ENCODE peak calls at places on chromosome 7, in ten cellular contexts. One of them, this sample, is unnamed.

GRCh38 chr7:27901028-27901760 is 161.2 kb downstream of the TAX1BP1 start:
- DNase-seq in M059J: peak; percentile 62
- DNase-seq in HT-29: no peak
- DNase-seq in hippocampal formation: no peak
- DNase-seq in heart left ventricle: no peak
- DNase-seq in endothelial cell: no peak
- DNase-seq in CD8-positive, alpha-beta memory T cell: no peak
- DNase-seq in NCI-H2081 treated with DMSO at 0.1 percent for 48 hours: no peak
- DNase-seq in HuH-7: no peak
- DNase-seq in PC-3: peak; percentile 28
- DNase-seq in this sample: no peak

GRCh38 chr7:149604521-149604920 is 106.9 kb upstream of the ZNF746 start:
- DNase-seq in hippocampal formation: no peak
- DNase-seq in CD8-positive, alpha-beta memory T cell: no peak
- DNase-seq in NCI-H2081 treated with DMSO at 0.1 percent for 48 hours: no peak
- DNase-seq in PC-3: no peak
- DNase-seq in heart left ventricle: no peak
- DNase-seq in HuH-7: no peak
- DNase-seq in HT-29: no peak
- DNase-seq in M059J: no peak
- DNase-seq in endothelial cell: no peak
- DNase-seq in this sample: no peak

GRCh38 chr7:29005829-29006228 is 47.7 kb upstream of the TRIL start:
- DNase-seq in hippocampal formation: no peak
- DNase-seq in endothelial cell: no peak
- DNase-seq in HT-29: peak; percentile 6
- DNase-seq in HuH-7: no peak
- DNase-seq in CD8-positive, alpha-beta memory T cell: no peak
- DNase-seq in M059J: peak; percentile 57
- DNase-seq in PC-3: peak; percentile 46
- DNase-seq in heart left ventricle: no peak
- DNase-seq in NCI-H2081 treated with DMSO at 0.1 percent for 48 hours: no peak
- DNase-seq in this sample: no peak

GRCh38 chr7:79453558-79454324 is at the start of gene MAGI2:
- DNase-seq in heart left ventricle: peak; percentile 93
- DNase-seq in hippocampal formation: peak; percentile 90
- DNase-seq in M059J: peak; percentile 72
- DNase-seq in NCI-H2081 treated with DMSO at 0.1 percent for 48 hours: no peak
- DNase-seq in CD8-positive, alpha-beta memory T cell: peak; percentile 39
- DNase-seq in HuH-7: peak; percentile 30
- DNase-seq in PC-3: no peak
- DNase-seq in endothelial cell: peak; percentile 67
- DNase-seq in HT-29: no peak
- DNase-seq in this sample: no peak

GRCh38 chr7:104960741-104961479 is 53.1 kb upstream of the KMT2E start:
- DNase-seq in CD8-positive, alpha-beta memory T cell: no peak
- DNase-seq in endothelial cell: no peak
- DNase-seq in HuH-7: no peak
- DNase-seq in NCI-H2081 treated with DMSO at 0.1 percent for 48 hours: no peak
- DNase-seq in HT-29: no peak
- DNase-seq in hippocampal formation: peak; percentile 38
- DNase-seq in PC-3: no peak
- DNase-seq in M059J: no peak
- DNase-seq in heart left ventricle: peak; percentile 43
- DNase-seq in this sample: no peak

GRCh38 chr7:143300959-143301617 is 12.9 kb downstream of the CASP2 start:
- DNase-seq in heart left ventricle: no peak
- DNase-seq in endothelial cell: no peak
- DNase-seq in hippocampal formation: no peak
- DNase-seq in NCI-H2081 treated with DMSO at 0.1 percent for 48 hours: no peak
- DNase-seq in PC-3: peak; percentile 88
- DNase-seq in M059J: no peak
- DNase-seq in CD8-positive, alpha-beta memory T cell: no peak
- DNase-seq in HuH-7: no peak
- DNase-seq in HT-29: no peak
- DNase-seq in this sample: no peak

GRCh38 chr7:27110977-27111752 is 8.7 kb upstream of the HOXA2 start:
- DNase-seq in hippocampal formation: no peak
- DNase-seq in PC-3: peak; percentile 85
- DNase-seq in NCI-H2081 treated with DMSO at 0.1 percent for 48 hours: no peak
- DNase-seq in heart left ventricle: no peak
- DNase-seq in endothelial cell: no peak
- DNase-seq in HT-29: peak; percentile 83
- DNase-seq in M059J: peak; percentile 92
- DNase-seq in HuH-7: no peak
- DNase-seq in CD8-positive, alpha-beta memory T cell: no peak
- DNase-seq in this sample: no peak

GRCh38 chr7:137130751-137131158 is 212.8 kb downstream of the PTN start:
- DNase-seq in HT-29: no peak
- DNase-seq in endothelial cell: no peak
- DNase-seq in CD8-positive, alpha-beta memory T cell: no peak
- DNase-seq in heart left ventricle: no peak
- DNase-seq in PC-3: peak; percentile 90
- DNase-seq in NCI-H2081 treated with DMSO at 0.1 percent for 48 hours: no peak
- DNase-seq in hippocampal formation: no peak
- DNase-seq in HuH-7: no peak
- DNase-seq in M059J: peak; percentile 92
- DNase-seq in this sample: no peak

GRCh38 chr7:116434820-116435341 is 64.7 kb upstream of the CAV2 start:
- DNase-seq in heart left ventricle: no peak
- DNase-seq in PC-3: peak; percentile 85
- DNase-seq in HuH-7: no peak
- DNase-seq in HT-29: no peak
- DNase-seq in M059J: peak; percentile 82
- DNase-seq in NCI-H2081 treated with DMSO at 0.1 percent for 48 hours: no peak
- DNase-seq in CD8-positive, alpha-beta memory T cell: no peak
- DNase-seq in hippocampal formation: no peak
- DNase-seq in endothelial cell: no peak
- DNase-seq in this sample: no peak

GRCh38 chr7:34845666-34846361 is 187.8 kb downstream of the NPSR1 start:
- DNase-seq in HuH-7: no peak
- DNase-seq in endothelial cell: no peak
- DNase-seq in NCI-H2081 treated with DMSO at 0.1 percent for 48 hours: no peak
- DNase-seq in PC-3: peak; percentile 40
- DNase-seq in CD8-positive, alpha-beta memory T cell: no peak
- DNase-seq in HT-29: peak; percentile 11
- DNase-seq in hippocampal formation: no peak
- DNase-seq in heart left ventricle: no peak
- DNase-seq in M059J: peak; percentile 48
- DNase-seq in this sample: no peak

GRCh38 chr7:43850348-43851116 is 18.8 kb downstream of the MRPS24 start:
- DNase-seq in HT-29: no peak
- DNase-seq in HuH-7: no peak
- DNase-seq in PC-3: peak; percentile 22
- DNase-seq in hippocampal formation: no peak
- DNase-seq in CD8-positive, alpha-beta memory T cell: no peak
- DNase-seq in M059J: peak; percentile 97
- DNase-seq in endothelial cell: no peak
- DNase-seq in heart left ventricle: no peak
- DNase-seq in NCI-H2081 treated with DMSO at 0.1 percent for 48 hours: no peak
- DNase-seq in this sample: no peak

GRCh38 chr7:143015926-143016490 is 10.9 kb downstream of the OR9A2 start:
- DNase-seq in HT-29: no peak
- DNase-seq in endothelial cell: no peak
- DNase-seq in heart left ventricle: no peak
- DNase-seq in HuH-7: no peak
- DNase-seq in hippocampal formation: no peak
- DNase-seq in NCI-H2081 treated with DMSO at 0.1 percent for 48 hours: no peak
- DNase-seq in PC-3: no peak
- DNase-seq in M059J: no peak
- DNase-seq in CD8-positive, alpha-beta memory T cell: no peak
- DNase-seq in this sample: no peak

GRCh38 chr7:35356495-35356894 is 102.6 kb upstream of the TBX20 start:
- DNase-seq in M059J: no peak
- DNase-seq in HuH-7: no peak
- DNase-seq in HT-29: no peak
- DNase-seq in CD8-positive, alpha-beta memory T cell: no peak
- DNase-seq in heart left ventricle: peak; percentile 58
- DNase-seq in hippocampal formation: no peak
- DNase-seq in NCI-H2081 treated with DMSO at 0.1 percent for 48 hours: no peak
- DNase-seq in endothelial cell: no peak
- DNase-seq in PC-3: no peak
- DNase-seq in this sample: no peak

GRCh38 chr7:50502001-50502684 is 52.0 kb upstream of the FIGNL1 start:
- DNase-seq in HT-29: no peak
- DNase-seq in NCI-H2081 treated with DMSO at 0.1 percent for 48 hours: no peak
- DNase-seq in PC-3: peak; percentile 47
- DNase-seq in M059J: peak; percentile 86
- DNase-seq in heart left ventricle: peak; percentile 80
- DNase-seq in endothelial cell: no peak
- DNase-seq in hippocampal formation: no peak
- DNase-seq in HuH-7: no peak
- DNase-seq in CD8-positive, alpha-beta memory T cell: no peak
- DNase-seq in this sample: no peak

GRCh38 chr7:119665791-119666190 is 607.2 kb upstream of the KCND2 start:
- DNase-seq in PC-3: no peak
- DNase-seq in CD8-positive, alpha-beta memory T cell: no peak
- DNase-seq in heart left ventricle: no peak
- DNase-seq in hippocampal formation: no peak
- DNase-seq in HuH-7: no peak
- DNase-seq in HT-29: no peak
- DNase-seq in endothelial cell: no peak
- DNase-seq in M059J: no peak
- DNase-seq in NCI-H2081 treated with DMSO at 0.1 percent for 48 hours: no peak
- DNase-seq in this sample: no peak

GRCh38 chr7:3922175-3922635 is 621.2 kb downstream of the SDK1 start:
- DNase-seq in NCI-H2081 treated with DMSO at 0.1 percent for 48 hours: no peak
- DNase-seq in HT-29: peak; percentile 66
- DNase-seq in heart left ventricle: no peak
- DNase-seq in PC-3: peak; percentile 85
- DNase-seq in hippocampal formation: no peak
- DNase-seq in M059J: peak; percentile 77
- DNase-seq in CD8-positive, alpha-beta memory T cell: no peak
- DNase-seq in endothelial cell: peak; percentile 7
- DNase-seq in HuH-7: peak; percentile 19
- DNase-seq in this sample: no peak

GRCh38 chr7:73824986-73825385 is 5.8 kb upstream of the CLDN4 start:
- DNase-seq in heart left ventricle: no peak
- DNase-seq in CD8-positive, alpha-beta memory T cell: no peak
- DNase-seq in NCI-H2081 treated with DMSO at 0.1 percent for 48 hours: no peak
- DNase-seq in endothelial cell: no peak
- DNase-seq in hippocampal formation: no peak
- DNase-seq in PC-3: no peak
- DNase-seq in M059J: no peak
- DNase-seq in HT-29: peak; percentile 48
- DNase-seq in HuH-7: no peak
- DNase-seq in this sample: no peak

GRCh38 chr7:74452748-74453320 is 872 bp upstream of the GTF2IRD1 start:
- DNase-seq in HuH-7: peak; percentile 39
- DNase-seq in hippocampal formation: no peak
- DNase-seq in HT-29: no peak
- DNase-seq in NCI-H2081 treated with DMSO at 0.1 percent for 48 hours: no peak
- DNase-seq in M059J: peak; percentile 87
- DNase-seq in PC-3: no peak
- DNase-seq in endothelial cell: no peak
- DNase-seq in heart left ventricle: peak; percentile 39
- DNase-seq in CD8-positive, alpha-beta memory T cell: no peak
- DNase-seq in this sample: no peak